ENCODE peak calls at places on chromosomes 11 and 22, in four cellular contexts. L is H1, Y is GM12878, K is HepG2. S is an unnamed sample.
A peak's percentile ranks its signal among the peaks of the same experiment; 100 is the strongest.

GRCh38 chr11:133516845-133517244 is 15.5 kb downstream of the OPCML start:
- DNase-seq in L (no peak), K (no peak), Y (no peak), S (no peak)

GRCh38 chr22:46761539-46762237 is 762 bp upstream of the TBC1D22A start:
- DNase-seq in L (no peak), Y (no peak), K (no peak), S (no peak)

GRCh38 chr11:123083623-123084029 is 21.7 kb upstream of the HSPA8 start:
- DNase-seq in Y (no peak), L (no peak), K (peak; percentile 65), S (peak; percentile 48)

GRCh38 chr11:57163160-57163868 is 18.4 kb upstream of the LRRC55 start:
- DNase-seq in L (no peak), K (no peak), Y (no peak), S (no peak)

GRCh38 chr11:65487467-65488272 is 11.2 kb upstream of the MALAT1 start:
- DNase-seq in Y (no peak), L (peak; percentile 95), K (peak; percentile 99), S (peak; percentile 93)

GRCh38 chr11:34354782-34355181 is 3.0 kb downstream of the ABTB2 start:
- DNase-seq in Y (no peak), L (no peak), K (no peak), S (no peak)

GRCh38 chr11:14854057-14854456 is 38.0 kb downstream of the CYP2R1 start:
- DNase-seq in Y (no peak), L (no peak), K (no peak), S (no peak)

GRCh38 chr11:29093416-29093815 is 923.4 kb downstream of the KCNA4 start:
- DNase-seq in Y (no peak), L (no peak), K (peak; percentile 2), S (no peak)

GRCh38 chr11:19676508-19677379 is 35.9 kb upstream of the NAV2 start:
- DNase-seq in K (no peak), L (no peak), Y (no peak), S (no peak)

GRCh38 chr11:125452125-125452470 is 44.0 kb downstream of the FEZ1 start:
- DNase-seq in L (peak; percentile 45), Y (no peak), K (no peak), S (no peak)

GRCh38 chr22:43235445-43236400 is 48.8 kb upstream of the TTLL12 start:
- DNase-seq in L (no peak), K (no peak), Y (no peak), S (no peak)

GRCh38 chr22:38696606-38697005 is 4.1 kb downstream of the JOSD1 start:
- DNase-seq in K (peak; percentile 53), L (no peak), Y (no peak), S (peak; percentile 29)

GRCh38 chr11:108947654-108948570 is 283.0 kb downstream of the DDX10 start:
- DNase-seq in K (no peak), L (no peak), Y (no peak), S (no peak)

GRCh38 chr11:2813141-2813908 is 72.2 kb downstream of the CDKN1C start:
- DNase-seq in K (peak; percentile 35), L (no peak), Y (no peak), S (peak; percentile 48)

GRCh38 chr11:14554959-14555358 is 34.8 kb upstream of the PSMA1 start:
- DNase-seq in L (no peak), Y (no peak), K (no peak), S (no peak)

GRCh38 chr11:86245369-86246292 is 1.1 kb downstream of the EED start:
- DNase-seq in Y (no peak), L (no peak), K (peak; percentile 23), S (peak; percentile 40)

GRCh38 chr11:59706518-59707285 is 6.9 kb downstream of the OR10V1 start:
- DNase-seq in Y (no peak), K (no peak), L (no peak), S (peak; percentile 52)

GRCh38 chr11:59678118-59678812 is 9.4 kb upstream of the PATL1 start:
- DNase-seq in K (no peak), Y (no peak), L (no peak), S (no peak)

DNA sequence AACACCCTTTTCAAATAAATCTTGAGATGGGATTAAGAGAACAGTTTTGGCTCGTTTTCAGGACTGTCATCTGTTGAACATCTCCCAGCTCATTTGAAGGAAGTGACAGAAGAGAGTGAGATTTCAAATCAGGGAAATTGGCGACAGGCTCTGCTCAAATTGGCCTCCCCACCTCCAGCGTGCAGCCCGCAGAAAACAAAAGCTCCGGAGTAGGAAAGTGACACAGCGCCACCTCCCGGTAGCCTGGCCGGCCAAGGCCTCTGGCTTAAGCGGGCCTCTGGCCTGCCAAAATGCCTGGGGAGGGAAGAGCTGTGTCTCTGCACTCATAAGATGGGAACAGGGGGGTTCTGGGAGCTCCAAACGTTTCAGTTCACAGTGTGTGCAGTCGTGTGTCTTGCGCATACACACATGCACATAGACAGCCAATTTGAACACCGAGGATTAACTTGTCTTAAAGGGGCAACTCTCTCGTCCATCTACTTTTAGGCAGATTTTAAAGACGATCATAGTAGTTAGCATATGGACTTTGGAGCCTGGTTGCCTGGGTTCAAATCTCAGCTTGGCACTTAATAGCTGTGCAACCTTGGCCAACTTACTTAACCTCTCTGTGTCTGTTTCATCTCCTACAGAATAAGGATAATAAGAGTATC is 132.7 kb upstream of the RCN1 start:
- DNase-seq in K (peak; percentile 15), L (peak; percentile 97), Y (peak; percentile 9), S (peak; percentile 73)
- TF ChIP-seq BRCA1 in K (no peak), L (no peak), Y (no peak), S (no peak)

DNA sequence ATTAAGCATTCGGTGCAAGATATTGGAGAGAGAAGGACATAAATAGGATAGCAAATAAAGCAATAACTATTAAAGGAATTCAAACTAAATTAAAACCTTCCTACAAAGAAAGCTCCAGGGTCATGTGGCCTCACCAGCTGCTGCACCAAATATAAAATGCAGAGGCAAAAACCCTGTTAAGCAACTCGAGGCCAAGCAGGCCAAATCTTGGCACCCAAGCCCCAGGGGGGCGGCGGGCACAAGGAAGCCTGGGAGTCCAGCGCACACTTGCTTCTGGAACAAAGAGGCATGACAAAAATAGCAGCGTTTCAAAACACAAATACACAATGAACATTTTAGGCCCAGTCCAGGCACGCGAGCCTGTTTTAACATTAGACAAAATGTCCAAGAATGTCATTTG is 20.8 kb downstream of the KRTAP5-6 start:
- DNase-seq in L (no peak), K (no peak), Y (no peak), S (no peak)
- H3K4me3 ChIP-seq in L (no peak overlapping the region), K (no peak overlapping the region), Y (no peak overlapping the region), S (no peak overlapping the region)

GRCh38 chr11:45755281-45755859 is 49.6 kb upstream of the SLC35C1 start:
- DNase-seq in L (no peak), K (no peak), Y (no peak), S (no peak)
- TF ChIP-seq BRCA1 in L (no peak), K (no peak), Y (no peak), S (no peak)

DNA sequence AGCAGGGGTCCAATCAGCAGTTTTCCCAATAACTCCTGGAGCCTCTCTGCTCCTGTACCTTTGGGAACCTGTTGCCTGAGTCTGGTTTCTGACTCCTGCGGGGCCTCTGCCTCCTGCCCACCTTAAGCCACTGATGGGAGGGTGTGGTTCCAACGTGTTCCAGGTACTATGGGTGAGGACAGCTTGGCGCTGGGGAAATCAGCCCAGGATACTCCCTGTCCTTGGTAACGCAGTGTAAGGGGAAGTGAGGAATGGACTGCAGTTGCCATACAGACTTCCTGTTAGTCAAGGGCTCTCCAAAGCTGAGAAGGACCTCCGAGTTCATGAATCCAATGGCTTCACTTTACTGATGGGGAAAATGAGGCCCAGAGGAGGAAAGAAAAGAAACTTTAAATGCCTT is 1.2 kb upstream of the MARK2 start:
- DNase-seq in K (no peak), L (no peak), Y (no peak), S (no peak)
- H3K4me3 ChIP-seq in K (peak overlapping the region; percentile 50), L (no peak overlapping the region), Y (peak overlapping the region; percentile 46), S (no peak overlapping the region)

DNA sequence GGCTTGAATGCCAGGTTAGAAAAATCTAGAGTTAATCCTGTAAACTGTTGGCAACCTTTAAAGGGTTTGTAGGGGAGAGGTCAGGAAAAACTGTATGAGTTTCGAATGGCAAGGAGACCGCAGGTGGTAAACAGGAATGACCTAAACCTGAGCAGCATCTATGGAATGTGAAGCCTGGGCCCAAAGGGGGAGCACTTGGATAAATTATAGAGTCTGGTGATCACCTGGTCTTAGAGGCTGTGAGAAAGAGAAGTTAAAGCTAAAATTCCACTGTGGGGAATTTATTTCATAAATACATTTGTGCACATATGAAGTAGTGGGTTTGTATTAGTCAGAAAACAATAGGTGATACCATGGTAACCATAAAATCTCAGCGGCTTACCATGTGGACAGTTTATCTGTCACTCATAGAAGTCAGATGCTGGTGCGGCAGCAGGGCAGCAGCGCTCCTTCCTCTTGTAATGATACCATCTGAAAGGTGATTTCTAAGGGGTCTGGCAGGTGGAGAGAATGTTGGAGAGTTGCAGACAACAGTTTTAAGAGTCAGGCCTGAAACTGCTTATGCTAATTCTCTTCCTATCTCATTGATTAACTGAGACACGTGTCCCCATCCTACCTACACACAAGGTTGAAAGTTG is 1104.4 kb upstream of the CCDC90B start:
- DNase-seq in K (no peak), L (no peak), Y (no peak), S (no peak)
- TF ChIP-seq BRCA1 in K (no peak), L (no peak), Y (no peak), S (no peak)

DNA sequence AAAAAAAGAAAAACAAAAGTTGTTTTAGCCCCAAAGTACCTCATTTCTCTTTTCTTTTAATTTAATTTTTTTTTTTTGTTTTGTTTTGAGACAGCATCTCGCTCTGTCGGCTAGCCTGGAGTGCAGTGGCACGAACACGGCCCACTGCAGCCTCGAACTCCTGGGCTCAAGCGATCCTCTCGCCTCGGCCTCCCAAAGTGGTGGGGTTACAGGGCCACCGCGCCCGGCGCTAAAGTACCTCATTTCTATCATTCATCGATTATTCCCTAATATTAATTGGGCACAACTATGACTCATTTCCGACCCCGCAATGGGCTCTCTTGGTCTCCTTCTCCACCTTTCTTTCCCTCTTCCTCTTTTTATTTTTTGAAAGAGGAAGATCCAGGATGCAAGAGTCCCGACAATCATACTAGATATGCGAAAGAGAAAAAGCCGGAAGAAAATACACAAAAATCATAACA is 521 bp upstream of the AIP start:
- DNase-seq in Y (no peak), K (no peak), L (no peak), S (no peak)
- H3K4me3 ChIP-seq in Y (peak overlapping the region; percentile 67), K (peak overlapping the region; percentile 59), L (no peak overlapping the region), S (peak overlapping the region; percentile 49)